ENCODE peak calls at places on chromosomes 2 and 18, in ten cellular contexts. R is adrenal gland, U is heart left ventricle, O is neural progenitor cell, Q is tibial nerve, M is cardiac muscle cell, X is mesendoderm, F is ovary, G is thoracic aorta, W is uterus. V is an unnamed sample.
A peak's percentile ranks its signal among the peaks of the same experiment; 100 is the strongest.

GRCh38 chr2:27152796-27153464 is 4.1 kb downstream of the TCF23 start:
- DNase-seq in R (no peak), U (no peak), O (no peak), Q (no peak), M (no peak), X (no peak), F (no peak), G (no peak), W (no peak), V (no peak)

GRCh38 chr2:134207589-134208209 is 46.2 kb upstream of the MGAT5 start:
- DNase-seq in R (peak; percentile 65), U (peak; percentile 60), O (peak; percentile 57), Q (peak; percentile 33), M (peak; percentile 74), X (peak; percentile 93), F (no peak), G (no peak), W (peak; percentile 23), V (peak; percentile 30)

GRCh38 chr2:225028572-225028971 is 13.7 kb downstream of the DOCK10 start:
- DNase-seq in R (no peak), U (no peak), O (no peak), Q (no peak), M (no peak), X (no peak), F (no peak), G (no peak), W (no peak), V (no peak)

GRCh38 chr2:227513113-227513512 is 41.2 kb downstream of the AGFG1 start:
- DNase-seq in R (no peak), U (no peak), O (no peak), Q (no peak), M (peak; percentile 31), X (peak; percentile 22), F (no peak), G (no peak), W (no peak), V (no peak)

GRCh38 chr2:1750935-1751767 is 6.8 kb upstream of the PXDN start:
- DNase-seq in R (peak; percentile 56), U (peak; percentile 72), O (peak; percentile 82), Q (peak; percentile 67), M (peak; percentile 76), X (peak; percentile 92), F (peak; percentile 75), G (peak; percentile 29), W (peak; percentile 78), V (no peak)

GRCh38 chr2:115654362-115654761 is 1211.9 kb downstream of the DPP10 start:
- DNase-seq in R (no peak), U (no peak), O (no peak), Q (no peak), M (no peak), X (no peak), F (no peak), G (no peak), W (no peak), V (no peak)

GRCh38 chr2:21301871-21302433 is 178.2 kb downstream of the TDRD15 start:
- DNase-seq in R (no peak), U (no peak), O (no peak), Q (no peak), M (no peak), X (no peak), F (no peak), G (no peak), W (no peak), V (no peak)

GRCh38 chr2:201866643-201867310 is 60.4 kb downstream of the CDK15 start:
- DNase-seq in R (no peak), U (no peak), O (no peak), Q (no peak), M (no peak), X (peak; percentile 91), F (no peak), G (no peak), W (no peak), V (no peak)

GRCh38 chr18:35525795-35526475 is 28.2 kb upstream of the INO80C start:
- DNase-seq in R (peak; percentile 13), U (peak; percentile 47), O (no peak), Q (no peak), M (peak; percentile 34), X (peak; percentile 61), F (no peak), G (no peak), W (no peak), V (no peak)

GRCh38 chr2:46657042-46657504 is 177.7 kb downstream of the TMEM247 start:
- DNase-seq in R (peak; percentile 73), U (no peak), O (peak; percentile 42), Q (peak; percentile 79), M (peak; percentile 12), X (peak; percentile 66), F (peak; percentile 76), G (no peak), W (peak; percentile 81), V (no peak)
- H3K27ac ChIP-seq in R (no peak overlapping the region), U (no peak overlapping the region), O (no peak overlapping the region), Q (peak overlapping the region; percentile 58), M (no peak overlapping the region), X (no peak overlapping the region), F (no peak overlapping the region), G (no peak overlapping the region), W (peak overlapping the region; percentile 30), V (no peak overlapping the region)

GRCh38 chr2:191171708-191172355 is 21.0 kb upstream of the STAT4 start:
- DNase-seq in R (no peak), U (no peak), O (peak; percentile 24), Q (no peak), M (no peak), X (peak; percentile 39), F (no peak), G (no peak), W (no peak), V (no peak)
- H3K27ac ChIP-seq in R (no peak overlapping the region), U (peak overlapping the region; percentile 24), O (no peak overlapping the region), Q (peak overlapping the region; percentile 20), M (no peak overlapping the region), X (no peak overlapping the region), F (no peak overlapping the region), G (no peak overlapping the region), W (no peak overlapping the region), V (no peak overlapping the region)

DNA sequence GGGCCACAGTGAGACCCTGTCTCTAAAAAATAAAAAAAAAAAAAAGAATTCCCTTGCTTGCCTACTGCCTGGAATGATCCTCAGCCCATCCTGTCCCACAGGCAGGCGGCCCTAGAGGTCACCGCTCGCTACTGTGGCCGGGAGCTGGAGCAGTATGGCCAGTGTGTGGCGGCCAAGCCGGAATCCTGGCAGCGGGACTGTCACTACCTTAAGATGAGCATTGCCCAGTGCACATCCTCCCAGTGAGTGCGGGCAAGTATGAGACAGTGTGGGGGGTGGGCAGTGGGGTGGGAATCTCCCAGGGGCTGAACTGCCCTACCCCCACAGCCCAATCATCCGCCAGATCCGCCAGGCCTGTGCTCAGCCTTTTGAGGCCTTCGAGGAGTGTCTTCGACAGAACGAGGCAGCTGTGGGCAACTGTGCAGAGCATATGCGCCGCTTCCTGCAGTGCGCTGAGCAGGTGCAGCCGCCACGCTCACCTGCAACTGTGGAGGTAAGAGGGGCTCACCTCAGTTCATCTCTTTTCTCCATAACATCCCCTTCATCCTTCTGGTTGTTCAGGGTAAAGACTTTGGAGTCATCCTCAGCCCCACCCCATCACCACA is 1.6 kb downstream of the CHCHD5 start:
- DNase-seq in R (no peak), U (no peak), O (no peak), Q (no peak), M (no peak), X (no peak), F (peak; percentile 28), G (no peak), W (no peak), V (no peak)
- H3K27ac ChIP-seq in R (no peak overlapping the region), U (no peak overlapping the region), O (no peak overlapping the region), Q (no peak overlapping the region), M (no peak overlapping the region), X (no peak overlapping the region), F (no peak overlapping the region), G (no peak overlapping the region), W (no peak overlapping the region), V (no peak overlapping the region)

DNA sequence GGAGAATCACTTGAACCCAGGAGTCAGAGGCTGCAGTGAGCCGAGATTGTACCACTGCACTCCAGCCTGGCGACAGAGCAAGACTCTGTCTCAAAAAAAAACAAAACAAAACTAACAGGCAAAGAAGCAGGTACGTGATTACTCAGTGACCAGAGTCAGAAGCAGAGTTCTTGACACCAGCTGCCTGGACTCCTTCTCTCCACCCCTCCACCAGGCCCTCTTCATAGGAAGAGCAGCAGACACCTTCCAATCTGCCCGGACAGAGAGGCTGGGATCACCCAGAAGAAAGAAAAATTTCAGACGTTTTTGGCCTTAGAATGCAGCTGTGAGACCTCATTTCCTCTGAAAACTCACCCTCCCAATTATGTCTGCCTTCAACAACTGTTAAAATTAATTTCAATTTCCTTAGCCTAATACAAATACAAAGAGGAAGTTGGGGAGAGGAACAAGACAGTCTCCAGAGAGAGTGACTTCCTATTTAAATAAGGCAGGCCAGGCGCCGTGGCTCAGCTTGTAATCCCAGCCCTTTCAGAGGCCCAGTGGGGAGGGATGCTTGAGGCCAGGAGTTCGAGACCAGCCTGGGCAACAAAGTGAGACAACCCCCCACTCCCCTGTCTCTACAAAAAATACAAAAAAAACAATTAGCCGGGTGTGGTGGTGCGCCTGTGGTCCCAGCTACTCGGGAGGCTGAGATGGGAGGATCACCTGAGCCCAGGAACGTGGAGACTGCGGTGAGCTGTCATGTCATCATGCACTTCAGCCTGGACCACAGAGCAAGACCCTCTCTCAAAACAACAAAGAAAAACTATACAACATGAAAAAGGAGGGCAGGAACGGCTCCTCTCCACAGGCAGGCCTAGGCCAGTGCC is 1.6 kb downstream of the SLC66A2 start:
- DNase-seq in R (peak; percentile 50), U (no peak), O (no peak), Q (peak; percentile 38), M (no peak), X (no peak), F (no peak), G (no peak), W (no peak), V (no peak)
- H3K27ac ChIP-seq in R (peak overlapping the region; percentile 5), U (peak overlapping the region; percentile 82), O (no peak overlapping the region), Q (peak overlapping the region; percentile 98), M (no peak overlapping the region), X (no peak overlapping the region), F (no peak overlapping the region), G (no peak overlapping the region), W (peak overlapping the region; percentile 56), V (peak overlapping the region; percentile 49)

DNA sequence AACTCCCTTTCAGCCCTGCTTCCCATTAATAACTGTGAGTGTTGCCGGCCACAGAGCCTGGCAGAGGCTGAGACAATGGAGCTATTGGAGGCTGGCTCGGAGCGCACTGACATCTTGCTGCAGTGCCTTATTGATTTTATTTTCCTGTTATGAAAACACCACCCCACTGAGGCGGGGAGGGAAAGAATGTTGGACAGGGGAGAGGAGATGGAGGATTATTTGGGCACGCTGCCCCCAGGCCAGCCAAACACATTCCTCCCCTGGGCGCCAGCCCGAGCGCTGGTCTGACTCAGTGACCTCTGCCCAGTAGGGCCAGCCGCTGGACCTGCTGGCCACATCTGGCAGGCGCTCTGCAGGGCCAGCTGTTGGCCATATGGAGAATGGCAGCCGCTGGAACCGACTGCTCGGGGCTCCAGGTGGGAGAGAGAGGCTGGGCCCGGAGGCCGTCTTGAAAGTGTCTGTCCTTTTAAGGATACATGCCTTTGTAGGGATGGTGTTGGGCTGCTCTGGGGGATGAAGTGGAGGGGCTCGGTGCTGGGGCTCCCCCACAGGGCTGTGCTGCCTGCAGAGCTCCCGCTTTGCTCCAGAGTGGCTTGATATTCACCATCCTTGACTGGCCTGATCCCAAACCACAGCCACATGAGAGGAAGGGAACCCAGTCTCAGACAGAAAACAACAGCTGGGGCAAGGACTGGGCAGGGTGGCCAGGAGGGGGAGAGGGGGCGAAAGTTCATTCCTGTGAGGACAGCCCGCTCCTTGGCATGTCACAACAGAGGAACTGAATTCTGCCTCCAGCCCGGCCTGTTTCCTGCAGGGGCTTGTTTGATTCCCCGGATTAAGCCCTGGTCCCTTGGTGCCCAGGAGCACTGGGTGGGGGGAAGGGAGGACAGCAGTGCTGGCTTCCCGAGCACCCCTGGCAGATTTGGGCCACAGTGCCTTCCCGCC is 179.0 kb downstream of the KLHL29 start:
- DNase-seq in R (no peak), U (peak; percentile 65), O (peak; percentile 67), Q (peak; percentile 67), M (no peak), X (no peak), F (peak; percentile 74), G (no peak), W (no peak), V (peak; percentile 75)
- H3K27ac ChIP-seq in R (peak overlapping the region; percentile 25), U (no peak overlapping the region), O (no peak overlapping the region), Q (peak overlapping the region; percentile 93), M (no peak overlapping the region), X (no peak overlapping the region), F (peak overlapping the region; percentile 9), G (peak overlapping the region; percentile 84), W (peak overlapping the region; percentile 74), V (peak overlapping the region; percentile 69)